ENCODE peak calls at places on chromosomes 12 and 14, in seven cellular contexts. V is EL; W is hypothalamus; H is NCI-H1092; D is thoracic aorta; R is stimulated activated CD4-positive, alpha-beta T cell treated with anti-CD3 and anti-CD28 coated beads, TNF-alpha, amount 100 ng/mL, for 48 hours; Q is mesothelial cell of epicardium. A is an unnamed sample.

GRCh38 chr14:77364146-77364545 is 12.7 kb downstream of the TMED8 start:
- DNase-seq in V (no peak), W (no peak), H (no peak), D (no peak), R (no peak), Q (no peak), A (no peak)

GRCh38 chr12:80713419-80713818 is 3.3 kb upstream of the MYF5 start:
- DNase-seq in V (no peak), W (no peak), H (no peak), D (no peak), R (no peak), Q (no peak), A (no peak)

GRCh38 chr12:62785941-62786559 is 148.9 kb downstream of the PPM1H start:
- DNase-seq in V (peak), W (no peak), H (peak), D (no peak), R (no peak), Q (no peak), A (no peak)

GRCh38 chr12:23611320-23611719 is 338.1 kb downstream of the SOX5 start:
- DNase-seq in V (no peak), W (no peak), H (no peak), D (no peak), R (no peak), Q (no peak), A (no peak)

GRCh38 chr14:35414365-35414764 is 9.8 kb upstream of the NFKBIA start:
- DNase-seq in V (peak), W (no peak), H (no peak), D (no peak), R (no peak), Q (no peak), A (no peak)

GRCh38 chr12:125245601-125246345 is 180.5 kb downstream of the AACS start:
- DNase-seq in V (no peak), W (peak), H (no peak), D (no peak), R (no peak), Q (no peak), A (no peak)

GRCh38 chr12:19030180-19030579 is 99.4 kb upstream of the PLEKHA5 start:
- DNase-seq in V (no peak), W (no peak), H (no peak), D (no peak), R (no peak), Q (no peak), A (no peak)

GRCh38 chr14:92687681-92688433 is 60.6 kb downstream of the LGMN start:
- DNase-seq in V (no peak), W (no peak), H (peak), D (no peak), R (no peak), Q (peak), A (no peak)

GRCh38 chr12:79206871-79207270 is 342.3 kb downstream of the SYT1 start:
- DNase-seq in V (no peak), W (no peak), H (no peak), D (no peak), R (no peak), Q (no peak), A (no peak)

GRCh38 chr12:59115526-59115925 is 195.2 kb upstream of the LRIG3 start:
- DNase-seq in V (peak), W (no peak), H (no peak), D (no peak), R (no peak), Q (no peak), A (no peak)

GRCh38 chr12:125683748-125684381 is 618.6 kb downstream of the AACS start:
- DNase-seq in V (no peak), W (peak), H (no peak), D (no peak), R (peak), Q (peak), A (peak)

GRCh38 chr12:46669720-46670119 is 156.1 kb downstream of the SLC38A4 start:
- DNase-seq in V (no peak), W (no peak), H (no peak), D (no peak), R (no peak), Q (no peak), A (no peak)

GRCh38 chr12:7083125-7083524 is 9.1 kb downstream of the C1R start:
- DNase-seq in V (no peak), W (no peak), H (no peak), D (no peak), R (no peak), Q (no peak), A (no peak)

GRCh38 chr12:67069451-67070306 is 199.5 kb upstream of the CAND1 start:
- DNase-seq in V (peak), W (peak), H (no peak), D (no peak), R (no peak), Q (peak), A (peak)

GRCh38 chr14:60721331-60722162 is 2.6 kb downstream of the SIX4 start:
- DNase-seq in V (peak), W (no peak), H (peak), D (peak), R (no peak), Q (peak), A (peak)

GRCh38 chr12:41724216-41724615 is 420.5 kb downstream of the GXYLT1 start:
- DNase-seq in V (no peak), W (no peak), H (no peak), D (no peak), R (no peak), Q (no peak), A (no peak)

GRCh38 chr14:52015411-52016030 is 26.2 kb downstream of the RTRAF start:
- DNase-seq in V (no peak), W (no peak), H (no peak), D (no peak), R (no peak), Q (no peak), A (no peak)

A was measured in GM06990.